ENCODE peak calls at places on chromosomes 13 and 19, in eight cellular contexts. D is CD8-positive, alpha-beta T cell; T is AG04449; Q is HCT116; I is body of pancreas; F is fibroblast of pulmonary artery; B is GM10248; G is nephron progenitor cell. S is an unnamed sample.

GRCh38 chr13:28483313-28483931 is 11.5 kb downstream of the FLT1 start:
- DNase-seq in Q (no peak), I (no peak), F (no peak), G (no peak), T (no peak), B (no peak), D (no peak), S (no peak)

GRCh38 chr19:6632002-6632621 is 37.8 kb downstream of the TNFSF14 start:
- DNase-seq in I (peak), T (no peak), F (peak), G (peak), D (peak), B (peak), Q (peak), S (peak)

GRCh38 chr13:111387945-111388600 is 67.6 kb downstream of the TEX29 start:
- DNase-seq in F (no peak), I (no peak), D (no peak), G (no peak), T (no peak), Q (no peak), B (no peak), S (no peak)

GRCh38 chr19:18613589-18614234 is 1.0 kb downstream of the TMEM59L start:
- DNase-seq in G (peak), T (no peak), B (no peak), F (no peak), D (no peak), I (no peak), Q (no peak), S (no peak)

GRCh38 chr19:16153582-16154336 is 10.3 kb downstream of the HSH2D start:
- DNase-seq in D (no peak), T (no peak), F (no peak), I (no peak), Q (peak), G (peak), B (no peak), S (no peak)

GRCh38 chr13:41019027-41019487 is at the start of gene ELF1:
- DNase-seq in T (no peak), G (no peak), I (peak), B (peak), Q (peak), F (peak), D (peak), S (no peak)

GRCh38 chr13:74015137-74015536 is 119.1 kb downstream of the KLF12 start:
- DNase-seq in F (peak), G (no peak), I (no peak), D (no peak), T (no peak), B (no peak), Q (no peak), S (no peak)

GRCh38 chr13:93039131-93039530 is 187.5 kb upstream of the GPC6 start:
- DNase-seq in Q (no peak), T (peak), G (no peak), D (no peak), B (no peak), I (no peak), F (peak), S (no peak)

GRCh38 chr19:38877781-38878574 is at the start of gene RINL:
- DNase-seq in I (no peak), B (peak), F (no peak), Q (no peak), D (peak), G (no peak), T (no peak), S (no peak)

GRCh38 chr19:42396248-42396541 is 6.1 kb upstream of the CNFN start:
- DNase-seq in D (no peak), Q (no peak), G (no peak), T (no peak), F (no peak), B (no peak), I (no peak), S (no peak)

GRCh38 chr13:113916330-113916815 is 52.5 kb upstream of the GAS6 start:
- DNase-seq in D (no peak), T (no peak), F (peak), Q (no peak), I (no peak), B (no peak), G (no peak), S (no peak)

GRCh38 chr13:40101708-40102359 is 446.4 kb downstream of the COG6 start:
- DNase-seq in D (no peak), T (no peak), G (no peak), B (peak), Q (no peak), I (no peak), F (no peak), S (no peak)

GRCh38 chr19:6572217-6572616 is 18.7 kb downstream of the CD70 start:
- DNase-seq in I (peak), F (no peak), D (no peak), B (no peak), G (no peak), T (no peak), Q (no peak), S (no peak)

GRCh38 chr13:111114362-111115050 is 604 bp upstream of the ARHGEF7 start:
- DNase-seq in I (peak), Q (no peak), G (peak), F (peak), T (no peak), B (peak), D (peak), S (peak)

GRCh38 chr13:109910131-109910530 is 123.7 kb upstream of the IRS2 start:
- DNase-seq in D (no peak), T (no peak), B (no peak), F (peak), G (no peak), Q (no peak), I (no peak), S (no peak)

GRCh38 chr13:95275322-95276118 is 25.7 kb downstream of the ABCC4 start:
- DNase-seq in I (no peak), D (no peak), G (no peak), B (no peak), T (no peak), F (peak), Q (no peak), S (no peak)

GRCh38 chr19:50148528-50148927 is 14.6 kb downstream of the IZUMO2 start:
- DNase-seq in T (no peak), D (no peak), Q (no peak), F (no peak), I (no peak), B (no peak), G (no peak), S (no peak)

GRCh38 chr13:50805805-50806204 is 37.7 kb downstream of the DLEU7 start:
- DNase-seq in F (peak), D (no peak), Q (peak), G (no peak), B (no peak), I (no peak), T (no peak), S (no peak)

GRCh38 chr19:29596080-29596479 is 10.0 kb upstream of the POP4 start:
- DNase-seq in G (peak), B (no peak), D (no peak), I (no peak), T (no peak), Q (no peak), F (no peak), S (no peak)

GRCh38 chr19:18846862-18847515 is 15.2 kb downstream of the UPF1 start:
- DNase-seq in F (peak), B (peak), Q (no peak), D (peak), T (no peak), G (peak), I (peak), S (peak)

GRCh38 chr13:101384929-101385328 is 31.4 kb downstream of the NALCN start:
- DNase-seq in T (no peak), D (no peak), B (no peak), I (no peak), Q (no peak), G (no peak), F (no peak), S (no peak)

GRCh38 chr13:95317037-95317989 is 16.1 kb upstream of the ABCC4 start:
- DNase-seq in T (no peak), G (peak), D (no peak), Q (no peak), B (no peak), F (peak), I (no peak), S (no peak)

GRCh38 chr19:17553256-17553655 is 2.2 kb upstream of the COLGALT1 start:
- DNase-seq in G (no peak), Q (no peak), I (peak), B (no peak), T (peak), F (peak), D (no peak), S (no peak)

GRCh38 chr19:7109678-7110289 is 40.3 kb downstream of the ZNF557 start:
- DNase-seq in D (no peak), G (no peak), I (no peak), T (no peak), B (no peak), F (peak), Q (no peak), S (no peak)

GRCh38 chr13:22040810-22041364 is 370.0 kb downstream of the FGF9 start:
- DNase-seq in G (no peak), D (no peak), Q (no peak), I (peak), F (no peak), T (no peak), B (peak), S (no peak)

GRCh38 chr13:113332615-113333014 is 31.3 kb downstream of the GRTP1 start:
- DNase-seq in T (no peak), B (no peak), I (no peak), F (no peak), G (no peak), Q (no peak), D (no peak), S (no peak)

GRCh38 chr13:59906413-59907027 is 257.2 kb downstream of the DIAPH3 start:
- DNase-seq in T (no peak), F (peak), D (no peak), I (no peak), B (no peak), G (peak), Q (peak), S (no peak)

GRCh38 chr19:41871573-41872383 is 5.3 kb upstream of the CD79A start:
- DNase-seq in T (no peak), G (no peak), D (peak), Q (no peak), F (no peak), I (no peak), B (peak), S (no peak)

GRCh38 chr13:109333893-109334651 is 452.3 kb downstream of the IRS2 start:
- DNase-seq in B (no peak), F (no peak), G (no peak), I (no peak), D (no peak), T (no peak), Q (no peak), S (no peak)

GRCh38 chr13:113452942-113453901 is at the start of gene ADPRHL1:
- DNase-seq in Q (no peak), T (no peak), D (no peak), G (peak), I (no peak), B (no peak), F (no peak), S (no peak)

GRCh38 chr19:43667524-43668405 is 2.2 kb downstream of the PLAUR start:
- DNase-seq in I (no peak), D (no peak), B (no peak), G (peak), Q (no peak), F (no peak), T (no peak), S (peak)

GRCh38 chr19:11480927-11481776 is at the start of gene ELAVL3:
- DNase-seq in D (no peak), T (no peak), I (no peak), Q (no peak), F (no peak), B (no peak), G (peak), S (no peak)

GRCh38 chr19:6811906-6812305 is 39.4 kb downstream of the VAV1 start:
- DNase-seq in I (no peak), D (no peak), F (peak), G (no peak), Q (peak), B (no peak), T (no peak), S (no peak)

GRCh38 chr13:20828540-20829364 is 55.0 kb upstream of the EEF1AKMT1 start:
- DNase-seq in F (peak), G (peak), T (no peak), I (peak), B (peak), D (peak), Q (peak), S (no peak)

DNA sequence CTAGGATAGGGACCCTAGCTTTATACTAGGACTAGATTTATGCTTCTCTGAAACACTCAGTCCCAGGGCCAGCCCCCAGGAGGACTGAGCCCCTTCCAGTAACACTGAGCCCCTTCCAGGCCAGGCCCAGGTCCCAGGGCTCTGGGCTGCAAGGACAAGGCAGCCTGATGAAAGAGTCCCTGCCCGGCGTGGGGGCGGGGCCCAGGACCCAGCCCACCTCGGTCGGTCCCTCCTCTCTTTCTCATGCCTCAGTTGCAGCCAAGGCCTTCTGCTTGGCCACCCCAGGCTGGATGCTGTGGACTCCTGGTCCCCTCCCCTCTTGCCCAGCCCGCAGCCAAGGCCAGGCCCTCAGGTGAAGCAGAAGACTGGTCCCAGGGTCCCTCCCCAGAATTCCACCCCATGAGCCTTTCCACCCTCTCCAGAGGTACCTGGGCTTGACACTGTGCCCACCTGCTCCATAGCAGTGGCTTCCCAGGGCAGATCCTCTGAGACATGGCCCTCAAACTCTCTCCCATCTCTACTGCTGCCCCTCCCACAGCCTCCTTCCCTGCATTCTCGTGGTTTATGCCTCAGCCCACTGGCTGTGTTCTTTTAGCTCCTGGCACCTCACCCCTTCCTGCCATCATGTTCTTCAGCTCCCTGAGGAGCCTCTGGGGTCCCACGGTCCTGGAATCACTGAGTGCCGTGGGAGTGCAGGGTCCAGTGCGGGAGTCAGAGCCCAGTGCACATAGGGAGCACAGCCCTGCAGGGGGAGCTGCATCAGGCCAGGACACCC is 53.6 kb upstream of the C1QTNF9B start:
- DNase-seq in Q (no peak), G (no peak), D (no peak), T (no peak), I (no peak), B (no peak), F (no peak), S (no peak)
- TF ChIP-seq CTCF in Q (peak), G (no peak), D (no peak), T (no peak), I (no peak), B (no peak), F (peak), S (no peak)

GRCh38 chr19:58516964-58517833 is 2.4 kb downstream of the ZBTB45 start:
- DNase-seq in T (no peak), I (no peak), Q (no peak), F (no peak), B (no peak), G (no peak), D (no peak), S (no peak)
- TF ChIP-seq CTCF in T (no peak), I (no peak), Q (peak), F (no peak), B (no peak), G (no peak), D (no peak), S (no peak)

GRCh38 chr19:9586764-9587163 is 2.5 kb upstream of the ZNF121 start:
- DNase-seq in F (peak), I (peak), D (peak), B (peak), Q (peak), T (peak), G (peak), S (peak)
- TF ChIP-seq CTCF in F (peak), I (peak), D (peak), B (peak), Q (peak), T (peak), G (peak), S (peak)

GRCh38 chr19:27758626-27759505 is 1454.1 kb downstream of the UQCRFS1 start:
- DNase-seq in T (no peak), Q (no peak), I (no peak), G (no peak), D (no peak), F (no peak), B (no peak), S (no peak)
- TF ChIP-seq CTCF in T (no peak), Q (no peak), I (no peak), G (no peak), D (no peak), F (no peak), B (no peak), S (no peak)